ENCODE peak calls at places on chromosomes 16 and 17, in four cellular contexts. V is K562, C is HepG2, U is GM12878. Z is an unnamed sample.

GRCh38 chr17:36937961-36938565 is 788 bp downstream of the LHX1 start:
- DNase-seq in V (peak; percentile 45), C (no peak), U (no peak), Z (no peak)

GRCh38 chr16:30951785-30952184 is 2.9 kb downstream of the ORAI3 start:
- DNase-seq in V (no peak), C (no peak), U (no peak), Z (no peak)

GRCh38 chr16:1794221-1794871 is 841 bp upstream of the IGFALS start:
- DNase-seq in V (no peak), C (peak; percentile 85), U (no peak), Z (no peak)

GRCh38 chr17:57889892-57890856 is 40.3 kb upstream of the MRPS23 start:
- DNase-seq in V (no peak), C (no peak), U (no peak), Z (no peak)

GRCh38 chr17:60534613-60535157 is 8.6 kb upstream of the APPBP2 start:
- DNase-seq in V (no peak), C (no peak), U (no peak), Z (no peak)

GRCh38 chr17:752620-753219 is 656 bp upstream of the GEMIN4 start:
- DNase-seq in V (peak; percentile 26), C (no peak), U (no peak), Z (peak; percentile 53)

GRCh38 chr16:64459402-64459801 is 662.5 kb downstream of the CDH11 start:
- DNase-seq in V (no peak), C (no peak), U (no peak), Z (no peak)

GRCh38 chr17:12007466-12007865 is 10.2 kb upstream of the ZNF18 start:
- DNase-seq in V (no peak), C (no peak), U (no peak), Z (no peak)

GRCh38 chr16:28308794-28309535 is 16.6 kb downstream of the SBK1 start:
- DNase-seq in V (no peak), C (no peak), U (no peak), Z (no peak)

GRCh38 chr16:3140603-3141427 is 6.0 kb downstream of the ZNF213 start:
- DNase-seq in V (no peak), C (no peak), U (no peak), Z (no peak)

GRCh38 chr17:72430611-72431432 is 310.0 kb downstream of the SOX9 start:
- DNase-seq in V (peak; percentile 6), C (no peak), U (no peak), Z (peak; percentile 39)
- TF ChIP-seq FOXK2 in V (no peak), C (no peak), U (no peak), Z (no peak)

GRCh38 chr17:81519284-81520020 is 6.9 kb upstream of the ACTG1 start:
- DNase-seq in V (peak; percentile 84), C (no peak), U (no peak), Z (no peak)
- TF ChIP-seq FOXK2 in V (no peak), C (no peak), U (no peak), Z (no peak)

DNA sequence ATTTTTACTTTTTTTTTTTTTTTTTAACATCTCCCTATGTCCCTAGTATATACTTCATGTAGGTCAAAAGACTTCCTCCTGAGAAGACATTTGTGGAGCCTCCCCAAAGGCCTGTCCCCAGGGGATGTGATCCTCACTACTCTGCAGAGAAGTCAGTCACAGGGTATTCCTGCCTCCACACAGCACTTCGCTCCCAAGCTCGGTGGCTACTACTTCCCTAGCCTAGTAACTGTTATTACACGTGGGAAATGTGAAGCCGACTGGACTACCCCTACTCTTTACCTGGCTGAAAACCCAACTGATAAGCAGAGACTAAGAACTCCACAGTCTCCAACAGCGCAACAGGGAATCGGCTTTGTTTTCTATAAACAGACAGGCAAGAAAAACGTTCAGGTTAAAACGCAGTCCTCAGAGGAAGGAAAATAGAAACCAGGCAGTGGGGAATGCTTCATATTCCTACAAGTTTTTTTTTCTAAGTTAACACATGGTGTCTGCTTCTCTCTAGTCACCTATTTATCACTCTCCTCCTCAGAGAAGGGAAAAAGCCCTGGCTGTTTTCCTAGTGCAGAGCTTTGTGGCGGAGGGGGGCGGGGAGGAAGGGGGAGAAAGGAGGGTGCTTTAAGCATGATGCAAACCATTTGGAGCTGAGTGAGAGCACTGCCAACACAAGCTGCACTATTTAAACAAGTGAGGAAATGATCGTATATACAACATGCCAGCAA is 117.0 kb downstream of the HIC1 start:
- DNase-seq in V (no peak), C (peak; percentile 82), U (no peak), Z (no peak)
- TF ChIP-seq FOXK2 in V (no peak), C (no peak), U (no peak), Z (no peak)

GRCh38 chr16:78372302-78372701 is 272.8 kb downstream of the WWOX start:
- DNase-seq in V (no peak), C (no peak), U (no peak), Z (no peak)

GRCh38 chr16:78381060-78381459 is 281.6 kb downstream of the WWOX start:
- DNase-seq in V (no peak), C (no peak), U (no peak), Z (no peak)

GRCh38 chr16:78377312-78377711 is 277.9 kb downstream of the WWOX start:
- DNase-seq in V (no peak), C (no peak), U (no peak), Z (no peak)

GRCh38 chr16:78376452-78376851 is 277.0 kb downstream of the WWOX start:
- DNase-seq in V (peak; percentile 11), C (no peak), U (no peak), Z (no peak)

GRCh38 chr16:78375055-78375679 is 275.7 kb downstream of the WWOX start:
- DNase-seq in V (no peak), C (no peak), U (no peak), Z (no peak)
- TF ChIP-seq FOXK2 in V (no peak), C (no peak), U (no peak), Z (no peak)

DNA sequence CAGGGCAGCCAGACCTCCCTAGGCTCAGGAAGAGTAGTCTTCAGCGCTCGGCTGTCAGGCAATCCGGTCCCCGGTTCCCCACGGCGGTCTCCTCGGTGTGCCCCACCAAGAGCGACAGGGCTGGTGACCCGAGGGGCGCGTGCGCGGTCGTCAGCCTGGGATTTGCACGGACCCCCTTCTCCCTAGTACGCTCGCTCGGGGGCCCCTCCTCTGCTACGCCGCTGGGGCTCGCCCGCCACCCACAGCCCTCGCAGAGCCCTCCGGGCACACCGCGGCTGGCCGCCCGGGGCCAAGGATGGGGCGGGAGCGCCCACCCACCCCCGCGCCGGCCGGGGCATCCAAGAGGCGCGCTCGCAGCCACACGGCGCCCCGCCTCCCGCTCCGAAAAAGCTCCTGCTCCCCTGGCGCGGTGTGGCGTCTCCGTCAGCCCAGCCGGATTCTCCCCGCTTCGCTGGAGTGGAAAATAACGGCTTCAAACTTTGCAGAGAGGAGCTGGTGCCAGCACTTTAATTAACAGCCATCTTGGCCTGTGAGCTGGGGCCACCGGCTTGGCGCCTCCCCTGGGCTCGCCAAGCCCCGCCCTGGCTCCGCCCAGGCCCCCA is 2.1 kb upstream of the C1QL1 start:
- DNase-seq in V (no peak), C (no peak), U (no peak), Z (peak; percentile 28)
- TF ChIP-seq FOXK2 in V (no peak), C (no peak), U (no peak), Z (no peak)

DNA sequence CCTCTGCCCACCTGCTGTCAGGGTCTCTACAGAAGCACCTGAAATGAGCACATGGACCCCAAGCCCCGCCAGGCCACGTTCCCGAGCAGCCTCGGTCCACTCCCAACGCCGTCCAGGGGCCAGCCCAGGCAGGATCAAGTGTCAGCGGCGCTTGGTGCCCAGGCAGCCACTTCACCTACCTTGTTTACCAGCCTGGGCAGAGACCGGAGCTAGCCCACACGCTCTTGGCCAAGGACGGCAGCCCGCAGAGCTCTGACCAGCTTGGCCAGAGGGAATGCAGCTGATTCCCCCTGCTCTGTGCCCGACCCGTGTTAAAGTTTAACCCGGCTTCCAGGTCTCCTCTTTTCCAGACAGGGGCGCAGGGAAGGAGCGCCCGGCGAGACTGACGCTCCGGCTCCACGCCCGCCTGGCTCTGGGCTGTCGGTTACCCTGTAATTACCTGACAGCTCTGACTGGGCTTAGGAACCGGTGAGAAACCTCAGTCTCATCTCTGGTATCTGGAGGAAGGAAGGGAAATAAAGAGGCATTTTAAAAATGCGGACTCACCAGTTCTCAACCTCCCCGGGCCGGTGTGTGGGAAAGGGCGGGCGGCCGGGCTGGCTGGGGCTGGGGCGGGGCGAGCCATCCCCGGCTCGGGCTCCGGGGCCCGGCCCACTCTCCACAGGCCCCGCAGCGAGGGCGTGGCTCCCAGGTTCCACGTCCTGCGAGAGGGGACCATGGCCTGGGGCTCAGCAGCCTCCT is 4.6 kb downstream of the KIFC3 start:
- DNase-seq in V (no peak), C (peak; percentile 91), U (no peak), Z (no peak)
- TF ChIP-seq FOXK2 in V (no peak), C (no peak), U (no peak), Z (no peak)

DNA sequence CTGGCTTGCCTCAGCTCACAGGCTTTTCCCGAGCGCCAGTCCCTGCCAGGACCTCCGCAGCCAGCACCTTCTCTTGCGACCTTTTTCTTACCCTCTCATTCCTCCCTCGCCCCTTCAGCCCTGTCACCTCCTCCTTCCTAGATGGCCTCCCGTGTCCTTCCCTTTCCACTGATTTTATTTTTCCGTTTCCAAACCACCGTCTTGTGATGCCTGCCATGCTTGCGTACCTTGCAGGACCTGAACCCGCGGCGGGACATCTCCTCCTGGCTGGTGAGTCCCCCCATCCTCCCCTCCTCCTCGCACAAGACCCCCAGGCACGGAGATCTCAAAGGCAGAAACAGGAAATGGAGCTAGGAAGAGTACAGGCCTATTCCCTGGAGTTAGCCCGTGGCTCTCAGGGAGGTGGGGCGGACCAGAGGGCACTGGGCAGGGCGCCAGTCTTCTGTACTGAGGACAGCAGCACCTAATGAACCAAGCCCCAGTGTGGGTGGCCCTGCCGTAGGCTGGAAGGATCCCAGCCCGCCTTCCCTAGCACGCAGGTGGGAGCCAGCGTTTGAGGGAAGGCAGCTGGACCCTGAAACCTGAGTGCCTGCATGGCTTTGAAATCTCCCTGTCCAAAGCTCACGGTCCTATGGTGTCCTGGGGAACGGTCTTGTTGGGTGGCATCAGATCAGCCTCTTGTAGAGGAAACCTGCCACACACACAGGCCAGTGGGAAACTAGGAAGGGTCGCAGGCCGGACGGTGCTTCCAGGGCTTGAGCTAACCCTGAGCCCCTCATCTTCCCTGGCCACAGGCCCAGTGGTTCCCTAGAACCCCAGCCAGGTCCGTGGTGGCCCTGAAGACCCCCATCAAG is 612 bp downstream of the CISD3 start:
- DNase-seq in V (peak; percentile 46), C (peak; percentile 90), U (no peak), Z (no peak)
- TF ChIP-seq FOXK2 in V (no peak), C (no peak), U (peak; percentile 15), Z (no peak)

DNA sequence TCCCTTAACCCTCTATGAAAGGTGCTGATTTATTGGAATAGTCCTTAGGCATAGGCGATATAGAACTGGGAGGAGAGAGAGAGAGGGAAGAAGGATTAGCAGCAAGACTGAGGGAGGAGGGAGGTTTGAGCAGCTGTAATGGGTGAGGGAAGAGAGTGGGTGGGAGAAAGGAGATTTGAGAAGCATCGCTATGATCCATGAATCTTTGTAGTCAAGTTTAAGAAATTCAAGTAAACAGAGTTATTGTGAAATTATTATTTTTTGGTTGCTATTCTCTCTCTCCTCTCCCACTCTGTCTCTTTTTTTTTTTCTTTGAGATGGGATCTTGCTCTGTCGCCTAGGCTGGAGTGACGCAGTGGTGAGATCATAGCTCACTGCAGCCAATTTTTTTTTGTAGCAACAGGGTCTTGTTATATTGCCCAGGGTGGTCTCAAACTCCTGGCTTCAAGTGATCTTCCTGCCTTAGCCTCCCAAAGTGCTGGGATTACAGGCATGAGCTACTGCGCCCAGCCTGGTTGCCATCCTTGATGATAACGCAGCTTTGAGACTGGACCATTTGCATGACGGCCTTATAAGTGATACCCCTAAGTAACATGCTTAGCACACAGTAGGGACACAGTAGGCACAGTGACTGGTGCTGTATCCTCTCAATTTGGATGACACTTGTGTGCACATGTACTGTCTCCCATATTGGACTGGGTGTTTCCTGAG is 21.0 kb upstream of the TNS4 start:
- DNase-seq in V (no peak), C (no peak), U (no peak), Z (no peak)
- TF ChIP-seq FOXK2 in V (no peak), C (no peak), U (no peak), Z (no peak)

Z was measured in HEK293T.